ENCODE peak calls at places on chromosomes 2 and 18, in six cellular contexts. One of them, this sample, is unnamed. For H3K4me1, the result is how much of the 10 kb centered on the place peaks cover.

GRCh38 chr2:9984217-9984739 is 32.8 kb downstream of the GRHL1 start:
- DNase-seq in HCT116: peak
- DNase-seq in PC-3: peak
- DNase-seq in GM23338: peak
- DNase-seq in GM23248: peak
- DNase-seq in OCI-LY7: peak
- DNase-seq in this sample: peak

GRCh38 chr18:21448301-21448700 is 152.2 kb downstream of the ESCO1 start:
- DNase-seq in GM23248: peak
- DNase-seq in PC-3: no peak
- DNase-seq in GM23338: no peak
- DNase-seq in HCT116: no peak
- DNase-seq in OCI-LY7: no peak
- DNase-seq in this sample: no peak

GRCh38 chr2:203437516-203437915 is 97.6 kb downstream of the RAPH1 start:
- DNase-seq in OCI-LY7: no peak
- DNase-seq in GM23248: peak
- DNase-seq in HCT116: no peak
- DNase-seq in PC-3: no peak
- DNase-seq in GM23338: no peak
- DNase-seq in this sample: no peak

GRCh38 chr2:164617466-164617865 is 3.8 kb downstream of the GRB14 start:
- DNase-seq in OCI-LY7: no peak
- DNase-seq in GM23338: no peak
- DNase-seq in GM23248: peak
- DNase-seq in HCT116: no peak
- DNase-seq in PC-3: peak
- DNase-seq in this sample: no peak

GRCh38 chr2:176098366-176099158 is 1.0 kb upstream of the HOXD12 start:
- DNase-seq in GM23338: peak
- DNase-seq in GM23248: peak
- DNase-seq in HCT116: no peak
- DNase-seq in OCI-LY7: no peak
- DNase-seq in PC-3: no peak
- DNase-seq in this sample: no peak

GRCh38 chr2:165618806-165619205 is 149.3 kb downstream of the CSRNP3 start:
- DNase-seq in GM23338: no peak
- DNase-seq in GM23248: no peak
- DNase-seq in PC-3: no peak
- DNase-seq in OCI-LY7: no peak
- DNase-seq in HCT116: no peak
- DNase-seq in this sample: no peak

GRCh38 chr18:77486985-77487384 is 237.3 kb downstream of the GALR1 start:
- DNase-seq in HCT116: no peak
- DNase-seq in OCI-LY7: no peak
- DNase-seq in PC-3: no peak
- DNase-seq in GM23248: no peak
- DNase-seq in GM23338: no peak
- DNase-seq in this sample: no peak

GRCh38 chr2:85258194-85258605 is 69.6 kb downstream of the TGOLN2 start:
- DNase-seq in HCT116: no peak
- DNase-seq in PC-3: no peak
- DNase-seq in GM23338: no peak
- DNase-seq in GM23248: no peak
- DNase-seq in OCI-LY7: no peak
- DNase-seq in this sample: no peak

GRCh38 chr2:36780231-36780808 is 83.8 kb downstream of the VIT start:
- DNase-seq in GM23248: peak
- DNase-seq in OCI-LY7: peak
- DNase-seq in GM23338: peak
- DNase-seq in HCT116: peak
- DNase-seq in PC-3: peak
- DNase-seq in this sample: peak

GRCh38 chr2:172021955-172022354 is 22.2 kb downstream of the METAP1D start:
- DNase-seq in GM23338: peak
- DNase-seq in GM23248: peak
- DNase-seq in PC-3: no peak
- DNase-seq in OCI-LY7: no peak
- DNase-seq in HCT116: no peak
- DNase-seq in this sample: peak

GRCh38 chr2:199463000-199463692 is 5.4 kb upstream of the SATB2 start:
- DNase-seq in OCI-LY7: peak
- DNase-seq in GM23338: peak
- DNase-seq in HCT116: no peak
- DNase-seq in GM23248: peak
- DNase-seq in PC-3: peak
- DNase-seq in this sample: peak

GRCh38 chr2:233009661-233010060 is 3.4 kb downstream of the NGEF start:
- DNase-seq in GM23248: no peak
- DNase-seq in OCI-LY7: no peak
- DNase-seq in HCT116: no peak
- DNase-seq in PC-3: no peak
- DNase-seq in GM23338: no peak
- DNase-seq in this sample: no peak

GRCh38 chr2:134351899-134352298 is 98.0 kb downstream of the MGAT5 start:
- DNase-seq in GM23338: peak
- DNase-seq in OCI-LY7: no peak
- DNase-seq in PC-3: no peak
- DNase-seq in HCT116: no peak
- DNase-seq in GM23248: no peak
- DNase-seq in this sample: no peak

GRCh38 chr2:121599963-121600651 is 49.2 kb downstream of the CLASP1 start:
- DNase-seq in PC-3: peak
- DNase-seq in HCT116: no peak
- DNase-seq in GM23338: no peak
- DNase-seq in OCI-LY7: no peak
- DNase-seq in GM23248: no peak
- DNase-seq in this sample: no peak

GRCh38 chr2:56540901-56541300 is 357.1 kb downstream of the CCDC85A start:
- DNase-seq in HCT116: no peak
- DNase-seq in GM23248: no peak
- DNase-seq in OCI-LY7: no peak
- DNase-seq in GM23338: no peak
- DNase-seq in PC-3: no peak
- DNase-seq in this sample: no peak

DNA sequence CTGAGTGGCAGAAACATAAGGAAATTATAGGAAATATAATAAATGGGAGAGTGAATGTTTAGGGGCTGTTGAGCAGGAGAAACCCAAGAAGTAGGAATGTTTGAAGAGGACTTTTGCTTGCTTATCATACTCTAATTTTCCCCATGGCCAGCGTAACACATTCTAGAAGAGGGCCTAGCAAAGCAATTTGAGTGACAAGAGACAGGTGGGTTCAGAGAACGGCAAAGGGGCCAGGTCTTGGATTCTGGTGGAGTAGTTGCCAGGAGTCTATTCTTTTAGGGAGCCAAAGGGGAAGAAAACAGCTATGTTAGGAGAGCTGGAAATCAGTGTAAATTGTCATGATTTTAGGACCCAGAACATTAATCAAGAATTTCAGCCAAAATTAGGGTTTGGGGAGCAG is 96.5 kb downstream of the COL5A2 start:
- DNase-seq in GM23338: no peak
- DNase-seq in PC-3: no peak
- DNase-seq in OCI-LY7: no peak
- DNase-seq in HCT116: no peak
- DNase-seq in GM23248: no peak
- DNase-seq in this sample: no peak
- H3K27ac ChIP-seq in GM23338: no peak
- H3K27ac ChIP-seq in PC-3: no peak
- H3K27ac ChIP-seq in OCI-LY7: no peak
- H3K27ac ChIP-seq in HCT116: no peak
- H3K27ac ChIP-seq in GM23248: peak
- H3K27ac ChIP-seq in this sample: no peak

DNA sequence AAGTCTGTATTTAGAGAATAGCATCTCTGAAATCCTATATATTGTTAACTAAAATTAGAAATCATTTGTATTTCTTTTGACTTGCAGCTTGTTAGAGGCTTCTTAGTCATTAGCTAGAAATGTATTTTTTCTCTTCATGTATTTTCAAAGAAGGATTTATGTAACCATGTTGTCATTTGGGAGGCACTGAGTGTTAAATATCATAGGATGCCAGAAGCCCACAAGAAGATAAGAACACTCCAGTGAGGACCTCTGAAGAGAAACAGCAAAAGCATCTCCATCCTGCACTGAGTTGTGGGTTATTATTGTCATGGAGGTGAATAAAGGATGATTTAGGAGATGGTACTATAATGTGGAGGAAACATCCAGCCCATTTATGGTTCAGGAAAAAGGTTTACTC is 93.5 kb downstream of the UBE2E3 start:
- DNase-seq in GM23338: no peak
- DNase-seq in PC-3: no peak
- DNase-seq in HCT116: no peak
- DNase-seq in GM23248: peak
- DNase-seq in OCI-LY7: no peak
- DNase-seq in this sample: no peak
- TF ChIP-seq EZH2phosphoT487 in GM23338: no peak
- TF ChIP-seq EZH2phosphoT487 in PC-3: no peak
- TF ChIP-seq EZH2phosphoT487 in HCT116: no peak
- TF ChIP-seq EZH2phosphoT487 in GM23248: no peak
- TF ChIP-seq EZH2phosphoT487 in OCI-LY7: no peak
- TF ChIP-seq EZH2phosphoT487 in this sample: no peak

GRCh38 chr2:177263451-177264208 is 897 bp downstream of the NFE2L2 start:
- DNase-seq in OCI-LY7: peak
- DNase-seq in HCT116: peak
- DNase-seq in PC-3: peak
- DNase-seq in GM23338: peak
- DNase-seq in GM23248: peak
- DNase-seq in this sample: peak
- H3K4me1 ChIP-seq in OCI-LY7: under half
- H3K4me1 ChIP-seq in HCT116: under half
- H3K4me1 ChIP-seq in PC-3: under half
- H3K4me1 ChIP-seq in GM23338: under half
- H3K4me1 ChIP-seq in GM23248: under half
- H3K4me1 ChIP-seq in this sample: under half

GRCh38 chr2:128424806-128425205 is 106.1 kb upstream of the HS6ST1 start:
- DNase-seq in PC-3: no peak
- DNase-seq in OCI-LY7: no peak
- DNase-seq in GM23338: no peak
- DNase-seq in GM23248: peak
- DNase-seq in HCT116: no peak
- DNase-seq in this sample: peak
- H3K27ac ChIP-seq in PC-3: no peak
- H3K27ac ChIP-seq in OCI-LY7: no peak
- H3K27ac ChIP-seq in GM23338: no peak
- H3K27ac ChIP-seq in GM23248: no peak
- H3K27ac ChIP-seq in HCT116: no peak
- H3K27ac ChIP-seq in this sample: no peak

GRCh38 chr2:28683100-28683706 is 68.4 kb upstream of the PPP1CB start:
- DNase-seq in PC-3: peak
- DNase-seq in GM23338: peak
- DNase-seq in HCT116: peak
- DNase-seq in GM23248: peak
- DNase-seq in OCI-LY7: no peak
- DNase-seq in this sample: peak

GRCh38 chr2:28678944-28679343 is 72.7 kb upstream of the PPP1CB start:
- DNase-seq in GM23338: no peak
- DNase-seq in OCI-LY7: no peak
- DNase-seq in HCT116: no peak
- DNase-seq in PC-3: no peak
- DNase-seq in GM23248: no peak
- DNase-seq in this sample: no peak

GRCh38 chr2:28684142-28684858 is 67.3 kb upstream of the PPP1CB start:
- DNase-seq in GM23338: no peak
- DNase-seq in PC-3: no peak
- DNase-seq in HCT116: no peak
- DNase-seq in OCI-LY7: no peak
- DNase-seq in GM23248: no peak
- DNase-seq in this sample: no peak

GRCh38 chr2:28680657-28681056 is 71.0 kb upstream of the PPP1CB start:
- DNase-seq in GM23248: no peak
- DNase-seq in OCI-LY7: no peak
- DNase-seq in PC-3: no peak
- DNase-seq in GM23338: no peak
- DNase-seq in HCT116: no peak
- DNase-seq in this sample: no peak

GRCh38 chr2:28681216-28681981 is 70.2 kb upstream of the PPP1CB start:
- DNase-seq in GM23338: no peak
- DNase-seq in HCT116: no peak
- DNase-seq in GM23248: no peak
- DNase-seq in OCI-LY7: peak
- DNase-seq in PC-3: no peak
- DNase-seq in this sample: no peak
- TF ChIP-seq EZH2phosphoT487 in GM23338: no peak
- TF ChIP-seq EZH2phosphoT487 in HCT116: no peak
- TF ChIP-seq EZH2phosphoT487 in GM23248: no peak
- TF ChIP-seq EZH2phosphoT487 in OCI-LY7: no peak
- TF ChIP-seq EZH2phosphoT487 in PC-3: no peak
- TF ChIP-seq EZH2phosphoT487 in this sample: no peak

GRCh38 chr2:113178069-113178468 is 4.3 kb downstream of the PSD4 start:
- DNase-seq in GM23338: no peak
- DNase-seq in HCT116: no peak
- DNase-seq in OCI-LY7: no peak
- DNase-seq in PC-3: no peak
- DNase-seq in GM23248: no peak
- DNase-seq in this sample: no peak

GRCh38 chr2:113178891-113179290 is 5.1 kb downstream of the PSD4 start:
- DNase-seq in GM23248: no peak
- DNase-seq in OCI-LY7: no peak
- DNase-seq in PC-3: no peak
- DNase-seq in HCT116: no peak
- DNase-seq in GM23338: no peak
- DNase-seq in this sample: no peak

GRCh38 chr2:113175736-113176695 is 2.2 kb downstream of the PSD4 start:
- DNase-seq in PC-3: no peak
- DNase-seq in HCT116: no peak
- DNase-seq in OCI-LY7: peak
- DNase-seq in GM23248: no peak
- DNase-seq in GM23338: no peak
- DNase-seq in this sample: no peak

GRCh38 chr2:113175101-113175628 is 1.4 kb downstream of the PSD4 start:
- DNase-seq in HCT116: no peak
- DNase-seq in PC-3: no peak
- DNase-seq in GM23248: no peak
- DNase-seq in GM23338: no peak
- DNase-seq in OCI-LY7: peak
- DNase-seq in this sample: no peak

GRCh38 chr2:113176696-113177355 is 3.1 kb downstream of the PSD4 start:
- DNase-seq in GM23248: no peak
- DNase-seq in OCI-LY7: no peak
- DNase-seq in HCT116: no peak
- DNase-seq in PC-3: no peak
- DNase-seq in GM23338: no peak
- DNase-seq in this sample: no peak
- H3K4me1 ChIP-seq in GM23248: under half
- H3K4me1 ChIP-seq in OCI-LY7: under half
- H3K4me1 ChIP-seq in HCT116: under half
- H3K4me1 ChIP-seq in PC-3: under half
- H3K4me1 ChIP-seq in GM23338: under half
- H3K4me1 ChIP-seq in this sample: under half

DNA sequence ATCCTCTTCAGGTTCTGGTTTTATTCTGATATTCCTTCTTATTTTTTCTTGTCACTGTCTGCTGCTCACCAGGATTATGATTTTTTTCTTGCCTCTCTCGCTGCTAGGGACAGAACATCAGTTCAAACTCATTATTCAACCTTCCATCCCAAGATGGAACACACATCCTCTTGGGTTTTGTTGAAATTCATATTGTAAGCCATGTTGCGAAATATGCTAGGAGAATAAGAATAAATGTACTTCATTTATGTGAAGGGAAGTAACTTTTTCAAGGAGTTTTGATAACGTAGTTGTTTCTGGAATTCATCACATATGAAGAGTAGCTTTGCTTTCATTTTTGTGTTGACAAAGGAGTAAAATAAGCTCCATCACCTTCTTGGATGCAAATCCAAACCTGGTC is 279.9 kb downstream of the GULP1 start:
- DNase-seq in OCI-LY7: no peak
- DNase-seq in HCT116: no peak
- DNase-seq in PC-3: no peak
- DNase-seq in GM23248: no peak
- DNase-seq in GM23338: no peak
- DNase-seq in this sample: no peak
- H3K27ac ChIP-seq in OCI-LY7: no peak
- H3K27ac ChIP-seq in HCT116: no peak
- H3K27ac ChIP-seq in PC-3: no peak
- H3K27ac ChIP-seq in GM23248: no peak
- H3K27ac ChIP-seq in GM23338: no peak
- H3K27ac ChIP-seq in this sample: no peak

This sample was measured in neural progenitor cell.